ENCODE peak calls at places on chromosome 15, in seven cellular contexts. H is endothelial cell of umbilical vein, U is ovary, T is GM12878, R is colonic mucosa, K is sigmoid colon, Y is left lung. N is an unnamed sample. For H3K9me3, the result is how much of the 10 kb centered on the place peaks cover.

GRCh38 chr15:35431281-35431680 is 114.7 kb downstream of the DPH6 start:
- DNase-seq in H (no peak), U (no peak), T (no peak), R (no peak), K (no peak), Y (no peak), N (no peak)

GRCh38 chr15:85973584-85974347 is 105.9 kb upstream of the AGBL1 start:
- DNase-seq in H (no peak), U (no peak), T (no peak), R (no peak), K (no peak), Y (no peak), N (no peak)

GRCh38 chr15:83977992-83978391 is 257.6 kb upstream of the GOLGA6L4 start:
- DNase-seq in H (no peak), U (no peak), T (no peak), R (no peak), K (no peak), Y (no peak), N (no peak)

GRCh38 chr15:70071799-70072198 is 25.9 kb downstream of the TLE3 start:
- DNase-seq in H (no peak), U (no peak), T (no peak), R (no peak), K (no peak), Y (no peak), N (no peak)

GRCh38 chr15:39124155-39124924 is 456.5 kb upstream of the THBS1 start:
- DNase-seq in H (peak), U (no peak), T (no peak), R (no peak), K (no peak), Y (no peak), N (no peak)

GRCh38 chr15:30023798-30024295 is 58.9 kb upstream of the GOLGA8J start:
- DNase-seq in H (peak), U (no peak), T (no peak), R (no peak), K (no peak), Y (no peak), N (no peak)

GRCh38 chr15:56943398-56943797 is 25.0 kb downstream of the TCF12 start:
- DNase-seq in H (no peak), U (no peak), T (no peak), R (no peak), K (no peak), Y (no peak), N (no peak)

GRCh38 chr15:74174216-74174965 is 881 bp downstream of the ISLR start:
- DNase-seq in H (no peak), U (peak), T (no peak), R (no peak), K (peak), Y (no peak), N (no peak)

GRCh38 chr15:95644476-95644875 is 686.0 kb upstream of the NR2F2 start:
- DNase-seq in H (no peak), U (no peak), T (no peak), R (no peak), K (no peak), Y (no peak), N (no peak)

GRCh38 chr15:80593486-80594055 is 101.5 kb upstream of the ABHD17C start:
- DNase-seq in H (no peak), U (no peak), T (no peak), R (no peak), K (no peak), Y (no peak), N (no peak)

GRCh38 chr15:58627046-58627445 is 122.5 kb downstream of the ADAM10 start:
- DNase-seq in H (no peak), U (no peak), T (no peak), R (no peak), K (no peak), Y (no peak), N (no peak)

GRCh38 chr15:58626378-58626777 is 123.1 kb downstream of the ADAM10 start:
- DNase-seq in H (no peak), U (no peak), T (no peak), R (no peak), K (no peak), Y (no peak), N (no peak)

GRCh38 chr15:58627706-58628105 is 121.8 kb downstream of the ADAM10 start:
- DNase-seq in H (peak), U (no peak), T (no peak), R (no peak), K (no peak), Y (no peak), N (no peak)

GRCh38 chr15:58628206-58629057 is 121.1 kb downstream of the ADAM10 start:
- DNase-seq in H (peak), U (no peak), T (peak), R (no peak), K (no peak), Y (no peak), N (no peak)

DNA sequence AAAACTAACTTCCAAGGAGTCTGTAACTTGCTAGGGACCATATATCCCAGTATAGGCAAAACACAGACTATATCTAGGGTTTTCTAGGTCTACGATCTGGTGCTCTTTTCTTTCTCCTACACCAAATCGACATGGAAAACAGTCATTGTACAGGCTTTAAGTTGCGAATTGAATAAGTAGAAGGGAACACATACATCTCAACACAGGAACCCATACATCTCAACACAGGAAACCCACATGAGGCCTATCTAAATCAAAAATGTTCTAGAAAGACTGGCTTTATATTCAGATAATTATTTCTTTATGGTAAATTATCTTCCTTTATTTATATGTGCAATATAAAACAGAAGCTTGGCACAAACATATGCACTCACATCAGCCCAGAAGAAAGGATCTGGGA is 126.6 kb downstream of the ADAM10 start:
- DNase-seq in H (no peak), U (no peak), T (no peak), R (no peak), K (no peak), Y (no peak), N (no peak)
- H3K9me3 ChIP-seq in H (under half), U (under half), T (under half), R (under half), K (under half), Y (under half), N (under half)

GRCh38 chr15:27834684-27835083 is 264.4 kb downstream of the OCA2 start:
- DNase-seq in H (no peak), U (no peak), T (no peak), R (no peak), K (no peak), Y (no peak), N (no peak)

GRCh38 chr15:27835233-27835939 is 263.7 kb downstream of the OCA2 start:
- DNase-seq in H (no peak), U (no peak), T (no peak), R (no peak), K (no peak), Y (no peak), N (no peak)

GRCh38 chr15:27833178-27833577 is 265.9 kb downstream of the OCA2 start:
- DNase-seq in H (no peak), U (no peak), T (no peak), R (no peak), K (no peak), Y (no peak), N (no peak)

GRCh38 chr15:27832263-27832647 is 266.9 kb downstream of the OCA2 start:
- DNase-seq in H (no peak), U (no peak), T (no peak), R (no peak), K (no peak), Y (no peak), N (no peak)

GRCh38 chr15:27833974-27834373 is 265.1 kb downstream of the OCA2 start:
- DNase-seq in H (no peak), U (no peak), T (no peak), R (no peak), K (no peak), Y (no peak), N (no peak)
- H3K9me3 ChIP-seq in H (under half), U (under half), T (under half), R (under half), K (under half), Y (under half), N (under half)

GRCh38 chr15:20348900-20349773 is 192.5 kb downstream of the GOLGA6L6 start:
- DNase-seq in H (no peak), U (no peak), T (no peak), R (no peak), K (peak), Y (peak), N (no peak)

GRCh38 chr15:20353966-20354883 is 187.4 kb downstream of the GOLGA6L6 start:
- DNase-seq in H (no peak), U (no peak), T (no peak), R (no peak), K (peak), Y (peak), N (no peak)

GRCh38 chr15:20349774-20350498 is 191.7 kb downstream of the GOLGA6L6 start:
- DNase-seq in H (no peak), U (no peak), T (no peak), R (no peak), K (peak), Y (peak), N (no peak)

GRCh38 chr15:20352241-20353200 is 189.1 kb downstream of the GOLGA6L6 start:
- DNase-seq in H (no peak), U (no peak), T (no peak), R (no peak), K (peak), Y (peak), N (no peak)

DNA sequence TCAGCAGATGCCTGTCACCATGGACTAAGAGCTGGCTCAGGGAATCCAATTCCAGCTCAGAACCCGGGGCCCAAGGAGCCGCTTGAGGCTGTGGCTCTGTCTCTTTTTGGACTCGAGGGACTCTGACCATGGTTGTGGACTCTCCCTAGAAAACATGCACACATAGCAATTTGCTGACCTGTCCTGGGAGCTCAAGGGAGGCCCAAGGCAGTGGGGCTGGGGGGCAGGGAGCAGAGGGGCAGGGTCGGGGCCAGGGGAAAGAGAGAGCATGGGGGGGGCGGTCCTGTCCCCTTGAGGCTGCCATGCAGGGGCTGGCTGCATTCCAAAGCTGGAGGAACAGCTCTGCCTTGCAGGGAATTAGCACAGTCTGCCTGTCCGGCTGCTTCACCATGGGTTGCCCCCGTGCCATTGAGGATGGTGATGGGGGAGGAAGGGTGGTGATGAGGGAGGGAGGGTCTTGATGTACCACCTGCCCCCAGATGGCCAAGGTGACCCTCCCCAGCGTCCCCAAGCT is 190.1 kb downstream of the GOLGA6L6 start:
- DNase-seq in H (no peak), U (no peak), T (no peak), R (no peak), K (peak), Y (peak), N (no peak)
- H3K9me3 ChIP-seq in H (half or more), U (under half), T (under half), R (under half), K (under half), Y (under half), N (under half)

DNA sequence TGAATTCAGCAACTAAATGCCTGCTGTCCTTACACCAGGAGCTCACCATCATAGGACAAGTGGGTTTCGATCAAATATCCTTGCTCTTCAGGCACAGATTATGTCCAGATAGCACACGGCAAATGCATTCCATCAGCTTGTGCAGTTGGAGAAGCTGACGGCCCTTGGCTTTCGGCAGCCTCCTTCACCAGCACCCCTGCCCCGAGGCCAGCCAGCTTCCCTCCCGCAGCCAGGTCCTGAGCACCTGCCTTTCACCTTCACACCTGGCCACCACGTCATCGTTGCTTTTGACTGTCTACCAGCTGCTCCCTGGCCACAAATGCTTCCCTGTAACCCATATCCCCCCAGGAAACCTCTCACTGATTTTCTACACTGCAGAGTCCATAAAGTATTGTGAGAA is 355.5 kb downstream of the OCA2 start:
- DNase-seq in H (no peak), U (no peak), T (no peak), R (no peak), K (no peak), Y (no peak), N (no peak)
- H3K9me3 ChIP-seq in H (under half), U (under half), T (under half), R (under half), K (under half), Y (under half), N (under half)

DNA sequence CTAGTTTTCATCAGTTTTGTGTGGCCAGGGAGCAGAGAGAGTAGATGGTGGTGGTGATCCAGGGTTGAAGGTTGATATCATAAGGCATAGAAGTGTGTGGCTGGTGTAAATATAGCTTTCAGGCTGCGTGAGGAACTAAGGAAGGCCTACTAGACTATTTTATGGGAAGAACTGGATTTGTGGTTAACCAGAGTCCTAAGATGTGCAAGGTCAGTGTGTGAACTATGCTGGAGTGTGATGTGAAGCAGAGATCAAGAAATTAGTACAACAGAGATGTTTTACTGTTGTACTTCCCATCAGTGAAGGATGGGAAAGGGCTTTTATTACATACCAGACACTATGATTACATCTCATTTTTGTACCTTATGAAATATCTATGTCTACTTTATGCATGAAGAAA is 41.5 kb downstream of the MAPK6 start:
- DNase-seq in H (no peak), U (no peak), T (no peak), R (no peak), K (no peak), Y (no peak), N (no peak)
- H3K9me3 ChIP-seq in H (under half), U (under half), T (under half), R (under half), K (under half), Y (under half), N (under half)

N was measured in T-helper 17 cell.